ENCODE peak calls at places on chromosomes 16 and 17, in nine cellular contexts. C, Q, D, R, I, B, X, G and A are unnamed samples.

GRCh38 chr16:20377181-20377580 is 24.7 kb upstream of the UMOD start:
- DNase-seq in R (no peak), B (no peak), I (no peak), D (no peak), C (no peak), Q (no peak), X (no peak), G (no peak), A (no peak)

GRCh38 chr17:75854111-75854748 is 905 bp downstream of the WBP2 start:
- DNase-seq in D (no peak), I (no peak), Q (no peak), C (no peak), G (peak; percentile 58), R (no peak), B (peak; percentile 69), X (no peak), A (no peak)

GRCh38 chr17:72370819-72371218 is 250.0 kb downstream of the SOX9 start:
- DNase-seq in R (no peak), D (no peak), Q (peak; percentile 42), I (no peak), B (peak; percentile 80), G (no peak), C (no peak), X (no peak), A (no peak)

GRCh38 chr16:765971-766819 is 5.7 kb downstream of the MSLN start:
- DNase-seq in G (no peak), C (no peak), B (no peak), X (no peak), I (no peak), D (no peak), R (no peak), Q (no peak), A (no peak)

GRCh38 chr17:81514735-81515529 is 2.3 kb upstream of the ACTG1 start:
- DNase-seq in X (peak; percentile 80), R (peak; percentile 91), G (peak; percentile 83), I (no peak), B (peak; percentile 59), D (peak; percentile 70), C (peak; percentile 92), Q (peak; percentile 73), A (no peak)

GRCh38 chr17:74749262-74750038 is 1.0 kb downstream of the NHERF1 start:
- DNase-seq in I (no peak), C (no peak), G (no peak), X (no peak), B (no peak), R (no peak), D (peak; percentile 51), Q (no peak), A (no peak)

GRCh38 chr17:68771867-68772515 is 170.8 kb upstream of the FAM20A start:
- DNase-seq in X (no peak), B (peak; percentile 48), Q (peak; percentile 58), C (no peak), R (peak; percentile 47), D (no peak), I (no peak), G (peak; percentile 57), A (no peak)

GRCh38 chr16:7374614-7375174 is 42.0 kb downstream of the RBFOX1 start:
- DNase-seq in R (no peak), D (no peak), G (no peak), I (no peak), B (no peak), X (no peak), C (no peak), Q (no peak), A (no peak)

GRCh38 chr16:89291355-89291754 is 73.9 kb downstream of the ZNF778 start:
- DNase-seq in C (no peak), I (no peak), G (no peak), Q (no peak), R (no peak), X (no peak), B (no peak), D (no peak), A (no peak)

GRCh38 chr17:82458885-82459424 is 414 bp downstream of the NARF start:
- DNase-seq in R (peak; percentile 41), Q (no peak), B (no peak), D (no peak), I (no peak), C (peak; percentile 83), G (no peak), X (no peak), A (no peak)

GRCh38 chr17:43834106-43834505 is 1.2 kb upstream of the MPP3 start:
- DNase-seq in G (no peak), B (peak; percentile 58), X (no peak), I (no peak), C (no peak), R (peak; percentile 22), Q (no peak), D (no peak), A (no peak)

GRCh38 chr17:29251969-29252866 is 5.6 kb downstream of the CRYBA1 start:
- DNase-seq in B (no peak), R (no peak), X (no peak), D (no peak), G (no peak), Q (no peak), I (no peak), C (no peak), A (no peak)

GRCh38 chr16:65071371-65072311 is 50.2 kb downstream of the CDH11 start:
- DNase-seq in G (peak; percentile 27), C (no peak), Q (no peak), B (no peak), R (no peak), D (no peak), X (no peak), I (no peak), A (no peak)

GRCh38 chr16:69131167-69131748 is 1.1 kb downstream of the CHTF8 start:
- DNase-seq in X (peak; percentile 20), B (no peak), C (no peak), Q (no peak), G (peak; percentile 60), I (no peak), R (peak; percentile 21), D (no peak), A (no peak)

GRCh38 chr16:58128721-58129096 is 472 bp downstream of the CFAP20 start:
- DNase-seq in B (no peak), C (no peak), G (peak; percentile 26), Q (no peak), R (no peak), I (no peak), D (no peak), X (peak; percentile 35), A (no peak)

GRCh38 chr17:47611372-47612350 is 38.1 kb upstream of the KPNB1 start:
- DNase-seq in G (no peak), I (no peak), C (no peak), X (no peak), D (no peak), B (no peak), Q (no peak), R (no peak), A (no peak)

GRCh38 chr17:82376042-82376730 is 4.6 kb downstream of the UTS2R start:
- DNase-seq in R (no peak), G (no peak), X (no peak), Q (no peak), C (no peak), I (no peak), B (no peak), D (no peak), A (no peak)

GRCh38 chr16:1778200-1779179 is 3.9 kb downstream of the SPSB3 start:
- DNase-seq in R (no peak), B (no peak), G (no peak), I (no peak), X (no peak), C (no peak), D (no peak), Q (no peak), A (no peak)

GRCh38 chr16:81744911-81745310 is 34.2 kb upstream of the PLCG2 start:
- DNase-seq in B (no peak), G (no peak), C (no peak), Q (no peak), D (no peak), X (no peak), R (no peak), I (no peak), A (no peak)

GRCh38 chr17:30519707-30520106 is 42.5 kb downstream of the GOSR1 start:
- DNase-seq in X (no peak), G (no peak), C (no peak), Q (peak; percentile 77), I (no peak), B (peak; percentile 20), R (no peak), D (no peak), A (no peak)

GRCh38 chr17:41619162-41619933 is 5.0 kb downstream of the KRT17 start:
- DNase-seq in Q (no peak), C (no peak), R (no peak), I (no peak), G (no peak), B (peak; percentile 95), D (no peak), X (no peak), A (no peak)

GRCh38 chr16:89123001-89123830 is 29.6 kb downstream of the ACSF3 start:
- DNase-seq in R (no peak), X (no peak), I (no peak), Q (no peak), D (no peak), B (peak; percentile 23), G (no peak), C (no peak), A (no peak)

GRCh38 chr17:59221159-59221847 is 992 bp downstream of the GDPD1 start:
- DNase-seq in D (no peak), C (no peak), I (no peak), X (peak; percentile 45), R (no peak), B (no peak), G (peak; percentile 40), Q (no peak), A (no peak)

GRCh38 chr16:58127033-58127556 is 2.1 kb downstream of the CFAP20 start:
- DNase-seq in R (no peak), D (no peak), C (no peak), X (no peak), I (peak; percentile 25), Q (no peak), B (peak; percentile 37), G (peak; percentile 63), A (no peak)